ENCODE peak calls at places on chromosomes 6 and 20, in five cellular contexts. One of them, this sample, is unnamed. For H3K27me3, the result is how much of the 10 kb centered on the place peaks cover.

GRCh38 chr6:79872986-79873385 is 74.4 kb downstream of the ELOVL4 start:
- DNase-seq in heart left ventricle: no peak
- DNase-seq in Panc1: no peak
- DNase-seq in bronchial epithelial cell: peak
- DNase-seq in tibial nerve: no peak
- DNase-seq in this sample: no peak

GRCh38 chr6:135372758-135373157 is 124.8 kb downstream of the AHI1 start:
- DNase-seq in heart left ventricle: no peak
- DNase-seq in Panc1: no peak
- DNase-seq in bronchial epithelial cell: no peak
- DNase-seq in tibial nerve: no peak
- DNase-seq in this sample: no peak

GRCh38 chr6:136864676-136865075 is 42.3 kb downstream of the PEX7 start:
- DNase-seq in heart left ventricle: no peak
- DNase-seq in Panc1: no peak
- DNase-seq in bronchial epithelial cell: no peak
- DNase-seq in tibial nerve: no peak
- DNase-seq in this sample: no peak

GRCh38 chr20:61935926-61936700 is 129.6 kb downstream of the TAF4 start:
- DNase-seq in heart left ventricle: no peak
- DNase-seq in Panc1: no peak
- DNase-seq in bronchial epithelial cell: no peak
- DNase-seq in tibial nerve: peak
- DNase-seq in this sample: peak

GRCh38 chr6:89952696-89953095 is 58.4 kb downstream of the GJA10 start:
- DNase-seq in heart left ventricle: no peak
- DNase-seq in Panc1: no peak
- DNase-seq in bronchial epithelial cell: peak
- DNase-seq in tibial nerve: no peak
- DNase-seq in this sample: no peak

GRCh38 chr20:13262701-13263335 is 41.7 kb downstream of the ISM1 start:
- DNase-seq in heart left ventricle: no peak
- DNase-seq in Panc1: no peak
- DNase-seq in bronchial epithelial cell: peak
- DNase-seq in tibial nerve: no peak
- DNase-seq in this sample: no peak

GRCh38 chr6:111862314-111862713 is 10.9 kb downstream of the FYN start:
- DNase-seq in heart left ventricle: no peak
- DNase-seq in Panc1: no peak
- DNase-seq in bronchial epithelial cell: no peak
- DNase-seq in tibial nerve: no peak
- DNase-seq in this sample: no peak

GRCh38 chr6:20455175-20456075 is 53.7 kb downstream of the E2F3 start:
- DNase-seq in heart left ventricle: no peak
- DNase-seq in Panc1: no peak
- DNase-seq in bronchial epithelial cell: peak
- DNase-seq in tibial nerve: no peak
- DNase-seq in this sample: no peak

GRCh38 chr6:43890197-43891062 is 120.4 kb downstream of the VEGFA start:
- DNase-seq in heart left ventricle: no peak
- DNase-seq in Panc1: no peak
- DNase-seq in bronchial epithelial cell: no peak
- DNase-seq in tibial nerve: no peak
- DNase-seq in this sample: no peak

GRCh38 chr6:11378639-11379038 is 146.2 kb upstream of the NEDD9 start:
- DNase-seq in heart left ventricle: no peak
- DNase-seq in Panc1: no peak
- DNase-seq in bronchial epithelial cell: no peak
- DNase-seq in tibial nerve: no peak
- DNase-seq in this sample: no peak

GRCh38 chr6:72787521-72788031 is 165.7 kb downstream of the KCNQ5 start:
- DNase-seq in heart left ventricle: no peak
- DNase-seq in Panc1: peak
- DNase-seq in bronchial epithelial cell: peak
- DNase-seq in tibial nerve: no peak
- DNase-seq in this sample: no peak

GRCh38 chr6:158489441-158489840 is 70.5 kb upstream of the TMEM181 start:
- DNase-seq in heart left ventricle: no peak
- DNase-seq in Panc1: no peak
- DNase-seq in bronchial epithelial cell: no peak
- DNase-seq in tibial nerve: no peak
- DNase-seq in this sample: no peak

GRCh38 chr6:56595490-56596122 is 47.1 kb downstream of the DST start:
- DNase-seq in heart left ventricle: no peak
- DNase-seq in Panc1: no peak
- DNase-seq in bronchial epithelial cell: peak
- DNase-seq in tibial nerve: no peak
- DNase-seq in this sample: no peak

GRCh38 chr6:112249489-112249888 is 4.9 kb downstream of the LAMA4 start:
- DNase-seq in heart left ventricle: no peak
- DNase-seq in Panc1: no peak
- DNase-seq in bronchial epithelial cell: no peak
- DNase-seq in tibial nerve: no peak
- DNase-seq in this sample: no peak

GRCh38 chr20:3080939-3081388 is 3.6 kb downstream of the AVP start:
- DNase-seq in heart left ventricle: peak
- DNase-seq in Panc1: no peak
- DNase-seq in bronchial epithelial cell: no peak
- DNase-seq in tibial nerve: peak
- DNase-seq in this sample: peak

GRCh38 chr6:102075539-102075938 is 682.0 kb downstream of the GRIK2 start:
- DNase-seq in heart left ventricle: no peak
- DNase-seq in Panc1: no peak
- DNase-seq in bronchial epithelial cell: peak
- DNase-seq in tibial nerve: no peak
- DNase-seq in this sample: no peak

GRCh38 chr6:26129656-26130055 is 42.4 kb downstream of the HFE start:
- DNase-seq in heart left ventricle: no peak
- DNase-seq in Panc1: no peak
- DNase-seq in bronchial epithelial cell: no peak
- DNase-seq in tibial nerve: no peak
- DNase-seq in this sample: no peak

GRCh38 chr6:15351631-15352030 is 105.8 kb downstream of the JARID2 start:
- DNase-seq in heart left ventricle: peak
- DNase-seq in Panc1: no peak
- DNase-seq in bronchial epithelial cell: peak
- DNase-seq in tibial nerve: no peak
- DNase-seq in this sample: peak

GRCh38 chr20:57482148-57482547 is 42.8 kb downstream of the CTCFL start:
- DNase-seq in heart left ventricle: no peak
- DNase-seq in Panc1: no peak
- DNase-seq in bronchial epithelial cell: no peak
- DNase-seq in tibial nerve: no peak
- DNase-seq in this sample: no peak
- TF ChIP-seq CTCF in heart left ventricle: no peak
- TF ChIP-seq CTCF in Panc1: no peak
- TF ChIP-seq CTCF in bronchial epithelial cell: no peak
- TF ChIP-seq CTCF in tibial nerve: no peak
- TF ChIP-seq CTCF in this sample: no peak

GRCh38 chr20:54112221-54112884 is 42.0 kb upstream of the BCAS1 start:
- DNase-seq in heart left ventricle: no peak
- DNase-seq in Panc1: no peak
- DNase-seq in bronchial epithelial cell: no peak
- DNase-seq in tibial nerve: no peak
- DNase-seq in this sample: no peak
- H3K27me3 ChIP-seq in heart left ventricle: under half
- H3K27me3 ChIP-seq in Panc1: under half
- H3K27me3 ChIP-seq in bronchial epithelial cell: under half
- H3K27me3 ChIP-seq in tibial nerve: under half
- H3K27me3 ChIP-seq in this sample: under half

GRCh38 chr6:1792989-1793388 is 183.3 kb downstream of the FOXC1 start:
- DNase-seq in heart left ventricle: no peak
- DNase-seq in Panc1: no peak
- DNase-seq in bronchial epithelial cell: peak
- DNase-seq in tibial nerve: no peak
- DNase-seq in this sample: no peak
- TF ChIP-seq CTCF in heart left ventricle: no peak
- TF ChIP-seq CTCF in Panc1: peak
- TF ChIP-seq CTCF in bronchial epithelial cell: peak
- TF ChIP-seq CTCF in tibial nerve: no peak
- TF ChIP-seq CTCF in this sample: peak

DNA sequence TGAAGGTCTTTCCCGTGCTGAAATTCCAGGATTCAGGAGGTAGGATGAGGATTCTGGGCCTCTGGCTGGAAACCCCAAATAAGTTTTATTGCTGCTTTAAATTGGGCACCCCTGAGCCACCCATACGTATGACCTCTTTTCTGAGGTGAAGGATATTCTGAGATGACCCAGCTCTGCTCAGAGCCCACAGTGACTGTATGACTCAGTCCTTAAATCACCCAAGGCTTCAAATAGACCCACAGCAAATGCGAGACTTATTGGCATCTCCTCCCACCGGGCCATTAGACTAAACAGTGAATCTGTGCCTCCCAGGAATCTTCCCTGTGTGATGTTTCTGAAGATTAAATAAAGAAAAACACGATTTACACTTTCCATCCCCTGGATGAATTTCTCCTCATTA is 9.5 kb downstream of the SIRPG start:
- DNase-seq in heart left ventricle: no peak
- DNase-seq in Panc1: no peak
- DNase-seq in bronchial epithelial cell: no peak
- DNase-seq in tibial nerve: no peak
- DNase-seq in this sample: no peak
- H3K27me3 ChIP-seq in heart left ventricle: under half
- H3K27me3 ChIP-seq in Panc1: under half
- H3K27me3 ChIP-seq in bronchial epithelial cell: under half
- H3K27me3 ChIP-seq in tibial nerve: under half
- H3K27me3 ChIP-seq in this sample: under half

DNA sequence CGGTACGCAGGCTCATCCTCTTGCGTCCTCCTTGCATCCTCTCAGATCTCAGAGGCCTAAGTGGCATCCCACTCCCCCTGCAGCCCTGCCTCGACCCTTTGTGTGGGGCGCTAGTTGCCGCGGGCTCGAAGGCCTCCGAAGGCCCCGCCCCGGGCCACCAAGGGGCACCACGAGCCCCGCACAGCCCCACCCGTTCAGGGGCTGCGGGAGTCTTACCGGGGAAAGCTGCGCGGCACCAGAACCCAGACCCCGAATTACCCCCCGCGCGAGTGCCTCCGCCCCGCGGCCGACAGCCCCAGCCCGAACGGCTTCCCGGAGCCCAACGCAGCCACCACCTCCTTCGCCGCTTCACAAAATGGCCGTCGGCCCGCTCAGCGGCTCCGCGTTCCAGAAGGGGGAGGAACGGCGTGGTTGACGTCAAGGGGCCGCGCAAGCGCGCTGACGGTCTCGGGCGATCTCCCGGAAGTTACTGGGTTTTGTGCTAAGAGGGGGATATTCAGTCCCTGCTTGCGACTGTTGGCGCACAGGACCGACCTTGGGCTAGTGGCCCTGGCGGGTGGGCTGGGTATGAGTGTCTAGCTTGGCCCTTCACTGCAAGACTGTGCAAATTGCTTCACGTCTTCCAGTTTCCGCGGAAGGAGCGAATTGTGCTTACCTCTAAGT is at the start of the genes CPNE1 and RBM12:
- DNase-seq in heart left ventricle: peak
- DNase-seq in Panc1: peak
- DNase-seq in bronchial epithelial cell: peak
- DNase-seq in tibial nerve: peak
- DNase-seq in this sample: peak
- TF ChIP-seq CTCF in heart left ventricle: no peak
- TF ChIP-seq CTCF in Panc1: no peak
- TF ChIP-seq CTCF in bronchial epithelial cell: no peak
- TF ChIP-seq CTCF in tibial nerve: peak
- TF ChIP-seq CTCF in this sample: no peak

GRCh38 chr6:41376176-41376575 is 40.8 kb downstream of the NCR2 start:
- DNase-seq in heart left ventricle: no peak
- DNase-seq in Panc1: no peak
- DNase-seq in bronchial epithelial cell: no peak
- DNase-seq in tibial nerve: no peak
- DNase-seq in this sample: no peak

GRCh38 chr6:41373919-41374617 is 38.7 kb downstream of the NCR2 start:
- DNase-seq in heart left ventricle: no peak
- DNase-seq in Panc1: no peak
- DNase-seq in bronchial epithelial cell: no peak
- DNase-seq in tibial nerve: no peak
- DNase-seq in this sample: no peak

GRCh38 chr6:41374618-41375590 is 39.5 kb downstream of the NCR2 start:
- DNase-seq in heart left ventricle: no peak
- DNase-seq in Panc1: no peak
- DNase-seq in bronchial epithelial cell: no peak
- DNase-seq in tibial nerve: no peak
- DNase-seq in this sample: no peak

GRCh38 chr6:41377071-41377470 is 41.7 kb downstream of the NCR2 start:
- DNase-seq in heart left ventricle: no peak
- DNase-seq in Panc1: no peak
- DNase-seq in bronchial epithelial cell: no peak
- DNase-seq in tibial nerve: no peak
- DNase-seq in this sample: no peak

GRCh38 chr6:41375598-41376151 is 40.3 kb downstream of the NCR2 start:
- DNase-seq in heart left ventricle: no peak
- DNase-seq in Panc1: no peak
- DNase-seq in bronchial epithelial cell: no peak
- DNase-seq in tibial nerve: no peak
- DNase-seq in this sample: no peak
- H3K27me3 ChIP-seq in heart left ventricle: half or more
- H3K27me3 ChIP-seq in Panc1: under half
- H3K27me3 ChIP-seq in bronchial epithelial cell: under half
- H3K27me3 ChIP-seq in tibial nerve: under half
- H3K27me3 ChIP-seq in this sample: half or more

GRCh38 chr20:63218701-63219446 is 2.9 kb upstream of the YTHDF1 start:
- DNase-seq in heart left ventricle: no peak
- DNase-seq in Panc1: no peak
- DNase-seq in bronchial epithelial cell: no peak
- DNase-seq in tibial nerve: no peak
- DNase-seq in this sample: no peak
- TF ChIP-seq CTCF in heart left ventricle: no peak
- TF ChIP-seq CTCF in Panc1: peak
- TF ChIP-seq CTCF in bronchial epithelial cell: no peak
- TF ChIP-seq CTCF in tibial nerve: no peak
- TF ChIP-seq CTCF in this sample: no peak

DNA sequence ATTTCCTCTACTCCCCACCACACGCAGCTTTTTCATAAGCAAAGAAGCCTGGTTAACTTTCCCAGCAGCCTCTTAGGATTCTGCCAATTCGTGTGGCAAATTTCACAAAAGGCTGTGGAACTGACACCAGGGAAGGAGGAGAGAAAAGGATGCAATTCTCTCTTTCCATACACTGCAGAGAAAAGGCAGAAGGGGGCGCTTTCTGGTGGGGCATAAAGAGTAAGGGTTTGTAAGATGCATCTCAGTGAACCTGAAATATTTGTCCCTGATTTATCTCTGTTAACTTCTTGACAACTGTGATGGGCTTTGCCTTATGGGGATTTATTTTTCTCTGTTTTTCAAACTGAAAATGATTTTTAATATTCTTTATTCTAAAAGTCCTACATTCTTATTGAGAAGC is 45.5 kb upstream of the GLP1R start:
- DNase-seq in heart left ventricle: no peak
- DNase-seq in Panc1: no peak
- DNase-seq in bronchial epithelial cell: peak
- DNase-seq in tibial nerve: no peak
- DNase-seq in this sample: no peak
- H3K27me3 ChIP-seq in heart left ventricle: under half
- H3K27me3 ChIP-seq in Panc1: under half
- H3K27me3 ChIP-seq in bronchial epithelial cell: under half
- H3K27me3 ChIP-seq in tibial nerve: under half
- H3K27me3 ChIP-seq in this sample: under half

This sample was measured in left ventricle myocardium inferior.